ENCODE peak calls at places on chromosomes 7 and 10, in four cellular contexts. V is HFF-Myc, L is NB4, H is spleen. M is an unnamed sample.

GRCh38 chr10:91424016-91424415 is 13.9 kb downstream of the HECTD2 start:
- DNase-seq in V (no peak), L (no peak), H (no peak), M (no peak)

GRCh38 chr10:116882631-116883030 is 33.3 kb downstream of the ENO4 start:
- DNase-seq in V (no peak), L (no peak), H (no peak), M (no peak)

GRCh38 chr7:92684274-92684673 is 94.1 kb upstream of the FAM133B start:
- DNase-seq in V (no peak), L (no peak), H (no peak), M (no peak)

GRCh38 chr10:111080224-111080623 is 3.4 kb downstream of the ADRA2A start:
- DNase-seq in V (no peak), L (no peak), H (no peak), M (no peak)

GRCh38 chr7:50146692-50147091 is 53.6 kb upstream of the ZPBP start:
- DNase-seq in V (no peak), L (no peak), H (no peak), M (no peak)

GRCh38 chr10:128035557-128035973 is 90.7 kb downstream of the MKI67 start:
- DNase-seq in V (no peak), L (peak), H (peak), M (peak)

GRCh38 chr7:132393789-132394261 is 182.4 kb downstream of the PLXNA4 start:
- DNase-seq in V (no peak), L (no peak), H (peak), M (no peak)

GRCh38 chr7:65269150-65269856 is 104.4 kb upstream of the ZNF92 start:
- DNase-seq in V (peak), L (peak), H (no peak), M (peak)

GRCh38 chr7:130875265-130875741 is 141.3 kb upstream of the KLF14 start:
- DNase-seq in V (no peak), L (peak), H (peak), M (peak)

GRCh38 chr7:99380823-99381663 is 6.5 kb downstream of the ARPC1B start:
- DNase-seq in V (no peak), L (no peak), H (peak), M (no peak)

GRCh38 chr7:112446431-112446830 is 3.8 kb upstream of the IFRD1 start:
- DNase-seq in V (no peak), L (no peak), H (no peak), M (no peak)

GRCh38 chr7:22726849-22727792 is at the start of gene IL6:
- DNase-seq in V (peak), L (peak), H (peak), M (peak)

GRCh38 chr10:33143160-33143728 is 185.2 kb upstream of the ITGB1 start:
- DNase-seq in V (no peak), L (peak), H (no peak), M (no peak)

GRCh38 chr7:129494041-129494440 is 8.3 kb upstream of the SMKR1 start:
- DNase-seq in V (peak), L (no peak), H (no peak), M (no peak)

GRCh38 chr7:151518105-151518780 is 1.5 kb downstream of the RHEB start:
- DNase-seq in V (no peak), L (peak), H (peak), M (peak)

GRCh38 chr7:43876266-43876665 is 6.9 kb upstream of the MRPS24 start:
- DNase-seq in V (no peak), L (peak), H (no peak), M (no peak)

GRCh38 chr10:89521368-89521767 is 14.0 kb downstream of the SLC16A12 start:
- DNase-seq in V (peak), L (no peak), H (no peak), M (no peak)

GRCh38 chr10:132266594-132267161 is 41.1 kb downstream of the STK32C start:
- DNase-seq in V (no peak), L (no peak), H (peak), M (no peak)

GRCh38 chr10:92103376-92104084 is 180.0 kb downstream of the BTAF1 start:
- DNase-seq in V (no peak), L (no peak), H (no peak), M (no peak)

GRCh38 chr10:122544493-122544892 is 16.1 kb upstream of the DMBT1 start:
- DNase-seq in V (no peak), L (peak), H (no peak), M (no peak)

GRCh38 chr7:30134011-30134410 is 775 bp upstream of the MTURN start:
- DNase-seq in V (no peak), L (no peak), H (no peak), M (no peak)

GRCh38 chr10:86663046-86663345 is 5.3 kb upstream of the LDB3 start:
- DNase-seq in V (no peak), L (no peak), H (peak), M (no peak)

GRCh38 chr7:40604601-40605438 is 470.0 kb downstream of the SUGCT start:
- DNase-seq in V (no peak), L (peak), H (peak), M (peak)

GRCh38 chr10:69090687-69091450 is 3.0 kb downstream of the SRGN start:
- DNase-seq in V (no peak), L (peak), H (no peak), M (no peak)

GRCh38 chr10:15439381-15439837 is 68.3 kb upstream of the FAM171A1 start:
- DNase-seq in V (no peak), L (no peak), H (no peak), M (no peak)
- TF ChIP-seq CTCF in V (peak), L (no peak), H (peak), M (no peak)

GRCh38 chr7:8365499-8366110 is 67.8 kb upstream of the NXPH1 start:
- DNase-seq in V (no peak), L (peak), H (no peak), M (peak)
- TF ChIP-seq CTCF in V (no peak), L (peak), H (no peak), M (peak)

DNA sequence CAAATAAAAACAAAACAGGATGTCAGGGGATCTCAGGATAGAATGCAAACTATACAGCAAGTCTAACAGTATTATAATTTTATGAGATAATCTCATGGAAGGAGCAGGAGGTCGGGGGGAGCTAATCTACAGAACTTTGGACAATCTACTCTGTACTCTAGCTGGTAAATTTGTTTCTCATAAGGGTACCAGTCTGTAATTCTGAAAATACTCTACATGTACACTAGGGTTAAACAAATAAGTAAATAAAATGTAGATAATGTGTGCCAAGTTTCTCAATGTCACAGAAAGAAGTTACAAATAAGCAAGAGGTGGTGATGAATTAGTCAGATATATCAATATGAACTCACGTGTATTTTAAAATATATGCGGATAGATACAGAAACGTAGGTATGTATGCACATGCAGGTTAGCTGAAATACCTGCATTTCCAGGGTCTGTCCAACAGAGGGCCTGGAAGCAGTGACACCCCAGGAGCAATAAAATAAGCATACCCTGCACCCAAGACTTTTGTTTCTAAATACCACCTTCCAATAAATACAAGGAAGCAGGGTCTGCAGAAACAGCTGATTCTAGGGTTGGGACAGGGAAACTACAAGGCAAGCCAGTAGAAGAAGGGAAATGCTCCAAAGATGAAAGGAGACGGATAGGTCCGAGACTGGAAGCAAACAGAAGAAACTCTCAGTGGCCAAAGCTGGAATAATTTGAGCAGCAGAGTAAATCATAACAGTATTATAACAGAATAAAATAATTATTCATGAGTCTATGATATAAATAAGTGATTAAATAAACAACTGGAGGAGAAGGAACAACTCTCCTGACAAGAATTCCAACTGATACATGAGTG is 27.8 kb downstream of the EZH2 start:
- DNase-seq in V (no peak), L (peak), H (no peak), M (peak)
- TF ChIP-seq CTCF in V (peak), L (peak), H (peak), M (peak)

GRCh38 chr10:85643839-85644525 is 722.6 kb downstream of the GRID1 start:
- DNase-seq in V (no peak), L (no peak), H (no peak), M (peak)

GRCh38 chr10:85648279-85648754 is 718.3 kb downstream of the GRID1 start:
- DNase-seq in V (no peak), L (no peak), H (no peak), M (no peak)

GRCh38 chr10:85645097-85645496 is 721.5 kb downstream of the GRID1 start:
- DNase-seq in V (no peak), L (no peak), H (no peak), M (no peak)

GRCh38 chr10:85645851-85646250 is 720.7 kb downstream of the GRID1 start:
- DNase-seq in V (no peak), L (no peak), H (no peak), M (no peak)

GRCh38 chr10:85646312-85646711 is 720.3 kb downstream of the GRID1 start:
- DNase-seq in V (peak), L (no peak), H (no peak), M (peak)
- TF ChIP-seq CTCF in V (no peak), L (no peak), H (no peak), M (no peak)

DNA sequence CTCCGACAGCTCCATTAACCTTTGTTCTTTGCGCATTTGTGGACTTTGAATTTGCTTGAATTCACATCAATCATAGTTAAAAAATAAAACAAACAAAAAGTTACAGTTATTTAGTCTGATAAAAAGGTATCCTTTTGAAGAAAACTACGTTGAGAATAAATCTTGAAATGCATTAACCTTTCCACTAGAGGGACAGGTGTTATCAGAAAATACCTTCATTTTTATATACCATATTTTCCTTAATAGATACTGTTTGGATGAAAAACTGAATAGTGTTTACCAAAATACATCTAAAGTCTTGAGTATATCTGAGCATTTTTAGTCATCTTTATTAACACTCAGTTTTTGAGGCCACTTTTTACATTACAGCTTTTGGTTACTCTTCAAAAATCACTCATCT is 371.9 kb downstream of the ZWINT start:
- DNase-seq in V (no peak), L (no peak), H (no peak), M (no peak)
- TF ChIP-seq CTCF in V (no peak), L (no peak), H (no peak), M (peak)

GRCh38 chr10:21315321-21316220 is 209.9 kb downstream of the SKIDA1 start:
- DNase-seq in V (peak), L (no peak), H (no peak), M (peak)
- TF ChIP-seq CTCF in V (no peak), L (no peak), H (no peak), M (no peak)

GRCh38 chr7:1593091-1593866 is 23.4 kb upstream of the PSMG3 start:
- DNase-seq in V (no peak), L (peak), H (no peak), M (peak)
- TF ChIP-seq CTCF in V (peak), L (peak), H (peak), M (peak)

GRCh38 chr10:124042656-124043309 is 50.6 kb downstream of the CHST15 start:
- DNase-seq in V (no peak), L (no peak), H (peak), M (no peak)
- TF ChIP-seq CTCF in V (no peak), L (no peak), H (no peak), M (no peak)

DNA sequence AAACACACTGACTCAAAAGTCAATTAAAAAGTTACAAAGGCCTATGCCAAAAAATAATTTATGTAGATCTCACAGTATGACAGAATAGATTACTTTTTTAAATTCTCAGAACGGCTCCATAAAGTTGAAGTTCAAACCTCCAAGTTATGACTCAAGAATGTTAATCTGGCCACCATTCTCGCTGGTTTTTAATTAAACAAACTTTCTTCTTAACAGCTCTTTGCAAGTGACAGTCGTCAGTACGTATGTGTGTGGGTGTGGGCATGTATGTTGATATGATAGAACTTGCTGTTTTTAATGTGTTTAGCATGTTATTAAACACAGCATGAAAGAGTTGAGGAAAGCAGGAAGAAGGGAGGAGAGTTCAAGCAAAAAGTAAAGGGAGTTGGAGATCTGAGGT is 18.5 kb downstream of the PRKCQ start:
- DNase-seq in V (no peak), L (no peak), H (no peak), M (no peak)
- TF ChIP-seq CTCF in V (no peak), L (no peak), H (no peak), M (no peak)

GRCh38 chr10:99958806-99959205 is 50.9 kb downstream of the DNMBP start:
- DNase-seq in V (no peak), L (no peak), H (no peak), M (no peak)
- TF ChIP-seq CTCF in V (no peak), L (no peak), H (no peak), M (no peak)

M was measured in Calu3.